ENCODE peak calls at places on chromosomes 11 and 22, in four cellular contexts. E is MV-4-11, Z is mucosa of gallbladder, V is type B pancreatic cell. W is an unnamed sample.

GRCh38 chr11:94948070-94948617 is 25.2 kb downstream of the CWC15 start:
- DNase-seq in E (peak; percentile 85), Z (no peak), V (no peak), W (no peak)

GRCh38 chr22:17201285-17201945 is 17.8 kb downstream of the ADA2 start:
- DNase-seq in E (no peak), Z (peak; percentile 41), V (no peak), W (no peak)

GRCh38 chr11:121625784-121626506 is 173.2 kb upstream of the SORL1-AS1 start:
- DNase-seq in E (no peak), Z (no peak), V (no peak), W (no peak)

GRCh38 chr11:67307545-67308001 is 4.2 kb downstream of the SSH3 start:
- DNase-seq in E (no peak), Z (no peak), V (no peak), W (no peak)

GRCh38 chr11:94656968-94657367 is 89.8 kb downstream of the PIWIL4 start:
- DNase-seq in E (no peak), Z (no peak), V (no peak), W (no peak)

GRCh38 chr11:5499671-5500070 is 10.1 kb downstream of the UBQLN3 start:
- DNase-seq in E (no peak), Z (no peak), V (no peak), W (no peak)

GRCh38 chr11:63866211-63866610 is 27.3 kb downstream of the MARK2 start:
- DNase-seq in E (peak; percentile 88), Z (peak; percentile 79), V (no peak), W (peak; percentile 73)

GRCh38 chr11:132790466-132790865 is 741.8 kb downstream of the OPCML start:
- DNase-seq in E (no peak), Z (no peak), V (no peak), W (no peak)

GRCh38 chr11:101987370-101987769 is 59.9 kb upstream of the CFAP300 start:
- DNase-seq in E (no peak), Z (no peak), V (no peak), W (no peak)

GRCh38 chr11:66800720-66801428 is 42.4 kb upstream of the RCE1 start:
- DNase-seq in E (peak; percentile 44), Z (no peak), V (no peak), W (no peak)

GRCh38 chr22:37183432-37184379 is 4.3 kb downstream of the C1QTNF6 start:
- DNase-seq in E (no peak), Z (no peak), V (no peak), W (no peak)